ENCODE peak calls at places on chromosome 18, in eight cellular contexts. R is cardiac muscle cell; U is GDM1; Z is non-pigmented ciliary epithelial cell; G is left kidney; W is endothelial cell; X is CD4-positive, alpha-beta memory T cell; D is H54. H is an unnamed sample.

GRCh38 chr18:41938445-41938844 is 16.6 kb upstream of the PIK3C3 start:
- DNase-seq in G (no peak), W (no peak), R (no peak), X (no peak), Z (peak), D (peak), U (no peak), H (peak)

GRCh38 chr18:26457611-26458350 is 90.6 kb downstream of the KCTD1 start:
- DNase-seq in D (no peak), G (peak), R (peak), W (peak), Z (no peak), X (no peak), U (no peak), H (no peak)

GRCh38 chr18:7457276-7457675 is 109.8 kb upstream of the PTPRM start:
- DNase-seq in X (no peak), G (peak), Z (no peak), U (no peak), R (no peak), W (no peak), D (no peak), H (no peak)

GRCh38 chr18:74540689-74541421 is 6.6 kb downstream of the CNDP1 start:
- DNase-seq in G (peak), W (no peak), U (no peak), R (peak), X (no peak), D (no peak), Z (no peak), H (no peak)

GRCh38 chr18:13725566-13726227 is 661 bp downstream of the FAM210A start:
- DNase-seq in W (no peak), U (peak), X (no peak), G (no peak), D (no peak), Z (no peak), R (no peak), H (peak)

GRCh38 chr18:43486462-43486861 is 209.2 kb upstream of the SYT4 start:
- DNase-seq in D (no peak), Z (no peak), R (peak), X (peak), W (no peak), G (peak), U (no peak), H (peak)

GRCh38 chr18:50737127-50737526 is 82.7 kb downstream of the MRO start:
- DNase-seq in Z (no peak), G (no peak), W (no peak), R (peak), U (no peak), D (no peak), X (no peak), H (no peak)

GRCh38 chr18:74115046-74115445 is 32.6 kb downstream of the FBXO15 start:
- DNase-seq in X (no peak), D (no peak), Z (peak), U (no peak), R (no peak), W (no peak), G (no peak), H (peak)

GRCh38 chr18:80202264-80202998 is 44.9 kb downstream of the PARD6G start:
- DNase-seq in R (no peak), U (no peak), Z (no peak), D (no peak), X (no peak), G (no peak), W (no peak), H (no peak)

GRCh38 chr18:77019641-77020040 is 112.9 kb downstream of the MBP start:
- DNase-seq in D (no peak), X (no peak), W (no peak), Z (no peak), U (no peak), R (no peak), G (no peak), H (no peak)

GRCh38 chr18:68660355-68661183 is 54.3 kb downstream of the TMX3 start:
- DNase-seq in D (no peak), G (peak), W (no peak), U (no peak), X (peak), R (peak), Z (no peak), H (peak)

GRCh38 chr18:36856815-36857214 is 27.9 kb downstream of the KIAA1328 start:
- DNase-seq in X (no peak), D (no peak), W (no peak), G (peak), U (no peak), R (peak), Z (no peak), H (no peak)

GRCh38 chr18:11518788-11519685 is 90.4 kb upstream of the SLC35G4 start:
- DNase-seq in D (peak), U (peak), R (peak), W (peak), G (peak), Z (no peak), X (peak), H (peak)

GRCh38 chr18:11309172-11309571 is 159.8 kb upstream of the PIEZO2 start:
- DNase-seq in Z (no peak), G (peak), W (no peak), D (no peak), U (no peak), X (no peak), R (no peak), H (peak)

GRCh38 chr18:3610818-3611217 is 160.8 kb downstream of the TGIF1 start:
- DNase-seq in R (no peak), W (no peak), Z (no peak), X (no peak), U (no peak), D (no peak), G (no peak), H (peak)

GRCh38 chr18:10476430-10476829 is 22.0 kb downstream of the APCDD1 start:
- DNase-seq in R (no peak), D (no peak), Z (no peak), U (no peak), G (peak), X (no peak), W (no peak), H (peak)

GRCh38 chr18:45197526-45197970 is 417.7 kb upstream of the SLC14A2 start:
- DNase-seq in W (no peak), R (no peak), Z (peak), G (peak), D (peak), X (no peak), U (peak), H (peak)

GRCh38 chr18:7325126-7325430 is 94.2 kb downstream of the LRRC30 start:
- DNase-seq in D (no peak), Z (no peak), X (no peak), R (no peak), W (no peak), U (peak), G (no peak), H (no peak)

GRCh38 chr18:13810950-13811485 is 12.9 kb upstream of the MC5R start:
- DNase-seq in G (no peak), X (no peak), U (no peak), D (no peak), W (no peak), R (no peak), Z (no peak), H (no peak)

GRCh38 chr18:45245036-45245638 is 370.1 kb upstream of the SLC14A2 start:
- DNase-seq in W (no peak), G (no peak), R (no peak), D (no peak), U (no peak), X (no peak), Z (no peak), H (no peak)

GRCh38 chr18:77249583-77250500 is at the start of gene GALR1:
- DNase-seq in Z (no peak), R (peak), X (no peak), G (peak), U (no peak), D (no peak), W (peak), H (no peak)

GRCh38 chr18:21100141-21100540 is 11.5 kb downstream of the ROCK1 start:
- DNase-seq in G (no peak), W (no peak), X (no peak), R (no peak), D (no peak), U (no peak), Z (no peak), H (peak)

GRCh38 chr18:26700728-26701127 is 152.4 kb upstream of the KCTD1 start:
- DNase-seq in U (no peak), D (no peak), X (no peak), R (peak), Z (no peak), G (no peak), W (no peak), H (no peak)

GRCh38 chr18:74796928-74797576 is 199.4 kb downstream of the ZNF407 start:
- DNase-seq in Z (peak), U (no peak), W (no peak), D (no peak), R (peak), G (peak), X (no peak), H (peak)

GRCh38 chr18:31592520-31593157 is 962 bp downstream of the TTR start:
- DNase-seq in U (no peak), Z (no peak), X (no peak), W (no peak), R (no peak), D (no peak), G (no peak), H (no peak)

GRCh38 chr18:73947180-73947989 is 200.2 kb downstream of the FBXO15 start:
- DNase-seq in U (no peak), X (no peak), Z (no peak), R (no peak), W (no peak), D (no peak), G (no peak), H (peak)

GRCh38 chr18:36627616-36628015 is 201.2 kb downstream of the TPGS2 start:
- DNase-seq in U (no peak), R (no peak), D (no peak), Z (no peak), X (no peak), W (no peak), G (no peak), H (peak)

GRCh38 chr18:10070581-10071000 is 156.8 kb downstream of the VAPA start:
- DNase-seq in W (no peak), U (no peak), G (no peak), X (no peak), R (no peak), D (no peak), Z (no peak), H (peak)

GRCh38 chr18:3799515-3799914 is 349.5 kb downstream of the TGIF1 start:
- DNase-seq in W (no peak), R (peak), D (no peak), G (peak), Z (no peak), U (no peak), X (no peak), H (no peak)

GRCh38 chr18:4125246-4125938 is 329.7 kb downstream of the DLGAP1 start:
- DNase-seq in G (peak), D (no peak), X (no peak), R (no peak), Z (no peak), W (no peak), U (no peak), H (peak)

GRCh38 chr18:21979171-21979560 is 190.2 kb upstream of the GATA6 start:
- DNase-seq in Z (no peak), D (no peak), G (peak), W (no peak), R (peak), X (no peak), U (no peak), H (no peak)

GRCh38 chr18:28178720-28179119 is 1.8 kb upstream of the CDH2 start:
- DNase-seq in G (peak), U (no peak), X (no peak), D (no peak), R (peak), W (no peak), Z (no peak), H (no peak)

GRCh38 chr18:32920796-32921787 is 148.3 kb upstream of the KLHL14 start:
- DNase-seq in X (no peak), R (no peak), G (no peak), U (no peak), D (peak), W (no peak), Z (peak), H (peak)

GRCh38 chr18:48222118-48222517 is 187.1 kb downstream of the ZBTB7C start:
- DNase-seq in R (peak), Z (no peak), G (peak), W (no peak), D (no peak), X (peak), U (no peak), H (peak)

GRCh38 chr18:79569720-79570119 is 109.9 kb upstream of the CTDP1 start:
- DNase-seq in D (no peak), X (no peak), Z (no peak), G (no peak), W (no peak), R (no peak), U (no peak), H (no peak)

GRCh38 chr18:52343138-52343537 is 3.1 kb downstream of the DCC start:
- DNase-seq in X (no peak), W (no peak), G (peak), R (peak), Z (no peak), U (no peak), D (no peak), H (no peak)

GRCh38 chr18:56267334-56267733 is 371.1 kb downstream of the TXNL1 start:
- DNase-seq in U (no peak), R (no peak), W (no peak), G (no peak), X (no peak), Z (no peak), D (no peak), H (no peak)

GRCh38 chr18:31711365-31712035 is 27.1 kb upstream of the B4GALT6 start:
- DNase-seq in X (no peak), G (no peak), W (no peak), D (no peak), Z (no peak), U (no peak), R (no peak), H (no peak)

GRCh38 chr18:2997846-2998599 is 14.9 kb downstream of the LPIN2 start:
- DNase-seq in R (peak), Z (no peak), X (no peak), G (peak), D (no peak), W (no peak), U (no peak), H (no peak)